ENCODE peak calls at places on chromosomes 13 and 19, in four cellular contexts. H, Z, E and A are unnamed samples.

GRCh38 chr19:33394006-33394722 is 20.7 kb downstream of the CEBPG start:
- DNase-seq in H (peak; percentile 82), Z (no peak), E (no peak), A (no peak)

GRCh38 chr19:41968751-41969150 is 9.6 kb upstream of the RABAC1 start:
- DNase-seq in H (no peak), Z (no peak), E (no peak), A (no peak)

GRCh38 chr19:15466851-15467733 is 2.7 kb upstream of the RASAL3 start:
- DNase-seq in H (peak; percentile 88), Z (no peak), E (no peak), A (no peak)

GRCh38 chr19:35000647-35001501 is 751 bp downstream of the GRAMD1A start:
- DNase-seq in H (peak; percentile 49), Z (peak; percentile 11), E (no peak), A (peak; percentile 43)

GRCh38 chr19:46813570-46814358 is 25.4 kb upstream of the SLC1A5 start:
- DNase-seq in H (peak; percentile 84), Z (no peak), E (no peak), A (no peak)

GRCh38 chr13:113538689-113539058 is 45.9 kb upstream of the TFDP1 start:
- DNase-seq in H (no peak), Z (no peak), E (no peak), A (no peak)

GRCh38 chr19:4866595-4867424 is 657 bp downstream of the PLIN3 start:
- DNase-seq in H (peak; percentile 45), Z (no peak), E (no peak), A (no peak)

GRCh38 chr13:73913043-73913740 is 221.0 kb downstream of the KLF12 start:
- DNase-seq in H (peak; percentile 77), Z (no peak), E (no peak), A (no peak)

GRCh38 chr19:45404557-45405434 is at the start of gene PPP1R13L:
- DNase-seq in H (peak; percentile 90), Z (peak; percentile 4), E (peak; percentile 38), A (no peak)